ENCODE peak calls at places on chromosomes 5 and 9, in nine cellular contexts. J is posterior cingulate gyrus; R is adrenal gland; H is GM13976; W is CD8-positive, alpha-beta T cell; M is HCT116; Q is naive thymus-derived CD4-positive, alpha-beta T cell; V is ecto neural progenitor cell; E is substantia nigra. Y is an unnamed sample.

GRCh38 chr5:68872088-68872842 is 221.5 kb upstream of the SLC30A5 start:
- DNase-seq in J (no peak), H (no peak), M (no peak), V (peak), E (no peak), R (peak), W (no peak), Q (no peak), Y (no peak)

GRCh38 chr5:112682621-112683061 is 55.0 kb upstream of the APC start:
- DNase-seq in R (no peak), V (no peak), Q (no peak), J (no peak), H (no peak), E (no peak), W (no peak), M (no peak), Y (no peak)

GRCh38 chr9:131240047-131240921 is 36.0 kb downstream of the FAM78A start:
- DNase-seq in Q (no peak), R (no peak), H (no peak), M (no peak), J (no peak), W (no peak), E (no peak), V (no peak), Y (no peak)

GRCh38 chr9:127586537-127586936 is 25.5 kb upstream of the STXBP1 start:
- DNase-seq in V (peak), W (peak), Q (peak), M (no peak), J (peak), E (peak), H (peak), R (peak), Y (peak)

GRCh38 chr9:69223605-69224004 is 49.5 kb downstream of the TJP2 start:
- DNase-seq in M (peak), H (peak), R (peak), J (no peak), V (peak), Q (no peak), E (no peak), W (no peak), Y (peak)

GRCh38 chr5:124580925-124581821 is 165.3 kb downstream of the ZNF608 start:
- DNase-seq in H (no peak), J (no peak), R (no peak), E (no peak), M (no peak), W (no peak), Q (no peak), V (peak), Y (no peak)

GRCh38 chr9:14238044-14238443 is 75.9 kb downstream of the NFIB start:
- DNase-seq in M (no peak), Q (no peak), V (no peak), E (no peak), W (no peak), J (no peak), H (no peak), R (peak), Y (no peak)

GRCh38 chr9:136444102-136444501 is 4.5 kb upstream of the INPP5E start:
- DNase-seq in J (no peak), W (no peak), Q (no peak), M (no peak), V (no peak), H (no peak), E (no peak), R (no peak), Y (no peak)

GRCh38 chr5:6752782-6753181 is 39.5 kb downstream of the TENT4A start:
- DNase-seq in V (no peak), H (no peak), E (no peak), Q (no peak), R (no peak), J (no peak), M (no peak), W (no peak), Y (no peak)

GRCh38 chr5:17625686-17626085 is 6.2 kb upstream of the TAF11L13 start:
- DNase-seq in H (no peak), M (no peak), E (no peak), R (no peak), J (no peak), Q (no peak), V (no peak), W (no peak), Y (no peak)

GRCh38 chr9:109244179-109245132 is 76.4 kb downstream of the EPB41L4B start:
- DNase-seq in Q (peak), V (peak), R (peak), J (peak), M (peak), H (peak), W (peak), E (peak), Y (peak)

GRCh38 chr5:50727149-50727496 is 60.7 kb downstream of the PARP8 start:
- DNase-seq in M (no peak), H (no peak), J (no peak), E (no peak), Q (no peak), V (no peak), R (peak), W (no peak), Y (no peak)

GRCh38 chr5:149791881-149792280 is 61.8 kb downstream of the PPARGC1B start:
- DNase-seq in H (no peak), M (no peak), R (no peak), J (no peak), E (no peak), Q (no peak), V (no peak), W (no peak), Y (no peak)

GRCh38 chr5:172778223-172778814 is 7.3 kb upstream of the DUSP1 start:
- DNase-seq in E (no peak), H (no peak), W (no peak), V (no peak), J (no peak), R (peak), Q (no peak), M (peak), Y (no peak)

GRCh38 chr9:69898714-69899209 is 78.1 kb downstream of the CFAP95 start:
- DNase-seq in J (no peak), W (no peak), E (no peak), H (no peak), Q (no peak), V (no peak), M (peak), R (no peak), Y (no peak)

GRCh38 chr9:112921549-112921948 is 30.9 kb upstream of the SLC46A2 start:
- DNase-seq in R (peak), W (no peak), E (no peak), Q (no peak), M (peak), H (no peak), J (no peak), V (no peak), Y (peak)

GRCh38 chr9:23539311-23539710 is 286.7 kb downstream of the ELAVL2 start:
- DNase-seq in V (no peak), E (no peak), J (no peak), M (no peak), W (no peak), H (no peak), Q (no peak), R (no peak), Y (no peak)

GRCh38 chr5:13994606-13995336 is 50.3 kb upstream of the DNAH5 start:
- DNase-seq in Q (no peak), W (no peak), V (no peak), M (no peak), E (no peak), R (no peak), J (no peak), H (peak), Y (no peak)

GRCh38 chr9:130421802-130422276 is 22.9 kb upstream of the ASS1 start:
- DNase-seq in V (no peak), W (no peak), R (no peak), Q (no peak), E (no peak), J (peak), H (no peak), M (no peak), Y (peak)

Y was measured in NCI-H345.